ENCODE peak calls at places on chromosome 18, in five cellular contexts. One of them, this sample, is unnamed.

GRCh38 chr18:48949051-48949605 is 1.6 kb downstream of the SMAD7 start:
- DNase-seq in NCI-H82: peak
- DNase-seq in frontal cortex: no peak
- DNase-seq in Calu3: peak
- DNase-seq in HT-29: no peak
- DNase-seq in this sample: no peak

GRCh38 chr18:51490860-51491259 is 293.4 kb upstream of the MEX3C start:
- DNase-seq in NCI-H82: no peak
- DNase-seq in Calu3: no peak
- DNase-seq in HT-29: no peak
- DNase-seq in frontal cortex: no peak
- DNase-seq in this sample: no peak

GRCh38 chr18:63697261-63697660 is 5.5 kb upstream of the SERPINB11 start:
- DNase-seq in Calu3: no peak
- DNase-seq in HT-29: peak
- DNase-seq in frontal cortex: no peak
- DNase-seq in NCI-H82: no peak
- DNase-seq in this sample: peak

GRCh38 chr18:44725300-44726096 is 44.8 kb downstream of the SETBP1 start:
- DNase-seq in frontal cortex: no peak
- DNase-seq in NCI-H82: no peak
- DNase-seq in Calu3: peak
- DNase-seq in HT-29: no peak
- DNase-seq in this sample: no peak

GRCh38 chr18:78448106-78448505 is 531.5 kb upstream of the SALL3 start:
- DNase-seq in Calu3: no peak
- DNase-seq in frontal cortex: no peak
- DNase-seq in NCI-H82: peak
- DNase-seq in HT-29: peak
- DNase-seq in this sample: no peak

GRCh38 chr18:29644276-29644675 is 1398.3 kb downstream of the DSC3 start:
- DNase-seq in HT-29: no peak
- DNase-seq in NCI-H82: no peak
- DNase-seq in Calu3: no peak
- DNase-seq in frontal cortex: no peak
- DNase-seq in this sample: peak

GRCh38 chr18:68484241-68484640 is 230.7 kb downstream of the TMX3 start:
- DNase-seq in NCI-H82: no peak
- DNase-seq in Calu3: no peak
- DNase-seq in HT-29: no peak
- DNase-seq in frontal cortex: no peak
- DNase-seq in this sample: no peak

GRCh38 chr18:31506024-31506742 is 8.2 kb downstream of the DSG2 start:
- DNase-seq in Calu3: no peak
- DNase-seq in NCI-H82: no peak
- DNase-seq in HT-29: peak
- DNase-seq in frontal cortex: no peak
- DNase-seq in this sample: no peak

GRCh38 chr18:76442413-76443171 is 52.5 kb downstream of the ZNF516 start:
- DNase-seq in Calu3: no peak
- DNase-seq in frontal cortex: no peak
- DNase-seq in HT-29: no peak
- DNase-seq in NCI-H82: no peak
- DNase-seq in this sample: no peak

GRCh38 chr18:48398074-48398473 is 11.1 kb downstream of the ZBTB7C start:
- DNase-seq in NCI-H82: no peak
- DNase-seq in HT-29: no peak
- DNase-seq in Calu3: no peak
- DNase-seq in frontal cortex: no peak
- DNase-seq in this sample: no peak

GRCh38 chr18:26493021-26493420 is 55.3 kb downstream of the KCTD1 start:
- DNase-seq in NCI-H82: no peak
- DNase-seq in frontal cortex: no peak
- DNase-seq in HT-29: no peak
- DNase-seq in Calu3: no peak
- DNase-seq in this sample: no peak

GRCh38 chr18:36592282-36592681 is 236.5 kb downstream of the TPGS2 start:
- DNase-seq in frontal cortex: no peak
- DNase-seq in HT-29: no peak
- DNase-seq in NCI-H82: no peak
- DNase-seq in Calu3: no peak
- DNase-seq in this sample: no peak

GRCh38 chr18:22930089-22930713 is 2.9 kb upstream of the RBBP8 start:
- DNase-seq in Calu3: peak
- DNase-seq in HT-29: peak
- DNase-seq in frontal cortex: no peak
- DNase-seq in NCI-H82: peak
- DNase-seq in this sample: no peak

GRCh38 chr18:45652703-45653490 is 37.6 kb downstream of the SLC14A2 start:
- DNase-seq in HT-29: no peak
- DNase-seq in frontal cortex: no peak
- DNase-seq in NCI-H82: no peak
- DNase-seq in Calu3: no peak
- DNase-seq in this sample: no peak

GRCh38 chr18:49920731-49921130 is 107.4 kb upstream of the ACAA2 start:
- DNase-seq in NCI-H82: no peak
- DNase-seq in Calu3: no peak
- DNase-seq in HT-29: no peak
- DNase-seq in frontal cortex: no peak
- DNase-seq in this sample: no peak

GRCh38 chr18:24964213-24964612 is 387.8 kb downstream of the ZNF521 start:
- DNase-seq in HT-29: no peak
- DNase-seq in frontal cortex: no peak
- DNase-seq in NCI-H82: peak
- DNase-seq in Calu3: no peak
- DNase-seq in this sample: no peak

GRCh38 chr18:64100136-64100922 is 48.6 kb downstream of the LINC00305 start:
- DNase-seq in frontal cortex: no peak
- DNase-seq in Calu3: no peak
- DNase-seq in NCI-H82: no peak
- DNase-seq in HT-29: no peak
- DNase-seq in this sample: no peak

GRCh38 chr18:42586603-42587002 is 528.9 kb downstream of the RIT2 start:
- DNase-seq in Calu3: no peak
- DNase-seq in frontal cortex: no peak
- DNase-seq in NCI-H82: no peak
- DNase-seq in HT-29: no peak
- DNase-seq in this sample: no peak

GRCh38 chr18:58536187-58536516 is 92.7 kb downstream of the ALPK2 start:
- DNase-seq in Calu3: no peak
- DNase-seq in frontal cortex: no peak
- DNase-seq in NCI-H82: no peak
- DNase-seq in HT-29: no peak
- DNase-seq in this sample: no peak

GRCh38 chr18:70279470-70279869 is 9.4 kb upstream of the SOCS6 start:
- DNase-seq in Calu3: no peak
- DNase-seq in HT-29: no peak
- DNase-seq in frontal cortex: no peak
- DNase-seq in NCI-H82: no peak
- DNase-seq in this sample: no peak

GRCh38 chr18:48208432-48208948 is 200.7 kb downstream of the ZBTB7C start:
- DNase-seq in frontal cortex: no peak
- DNase-seq in Calu3: no peak
- DNase-seq in HT-29: peak
- DNase-seq in NCI-H82: no peak
- DNase-seq in this sample: no peak

GRCh38 chr18:65439184-65439583 is 311.6 kb upstream of the CDH7 start:
- DNase-seq in frontal cortex: no peak
- DNase-seq in Calu3: no peak
- DNase-seq in NCI-H82: peak
- DNase-seq in HT-29: peak
- DNase-seq in this sample: no peak

GRCh38 chr18:43012951-43013350 is 102.5 kb downstream of the RIT2 start:
- DNase-seq in Calu3: no peak
- DNase-seq in NCI-H82: no peak
- DNase-seq in frontal cortex: no peak
- DNase-seq in HT-29: no peak
- DNase-seq in this sample: no peak

This sample was measured in BJ.